ENCODE peak calls at places on chromosomes 1 and 21, in five cellular contexts. Y is right atrium auricular region, M is endodermal cell, L is psoas muscle, K is sigmoid colon. P is an unnamed sample.

GRCh38 chr21:45017376-45017960 is 56.9 kb upstream of the ADARB1 start:
- DNase-seq in Y (no peak), M (no peak), L (peak; percentile 11), K (no peak), P (no peak)

GRCh38 chr1:84632142-84632541 is 57.9 kb upstream of the CTBS start:
- DNase-seq in Y (no peak), M (no peak), L (no peak), K (no peak), P (no peak)

GRCh38 chr1:208438262-208438661 is 194.1 kb upstream of the PLXNA2 start:
- DNase-seq in Y (no peak), M (no peak), L (no peak), K (no peak), P (no peak)

GRCh38 chr21:17783816-17784598 is 35.1 kb downstream of the C21orf91 start:
- DNase-seq in Y (no peak), M (no peak), L (no peak), K (no peak), P (no peak)

GRCh38 chr1:234863596-234863995 is 253.6 kb upstream of the IRF2BP2 start:
- DNase-seq in Y (peak; percentile 77), M (peak; percentile 12), L (no peak), K (peak; percentile 83), P (peak; percentile 46)

GRCh38 chr1:115782571-115783281 is 14.2 kb upstream of the CASQ2 start:
- DNase-seq in Y (no peak), M (peak; percentile 69), L (no peak), K (no peak), P (no peak)

GRCh38 chr1:187383366-187383765 is 554.6 kb downstream of the PLA2G4A start:
- DNase-seq in Y (no peak), M (peak; percentile 73), L (no peak), K (no peak), P (no peak)

GRCh38 chr1:99766378-99766800 is at the start of gene FRRS1:
- DNase-seq in Y (peak; percentile 75), M (peak; percentile 84), L (peak; percentile 30), K (no peak), P (peak; percentile 38)

GRCh38 chr1:42942444-42942843 is 16.2 kb downstream of the SLC2A1 start:
- DNase-seq in Y (no peak), M (peak; percentile 48), L (no peak), K (no peak), P (no peak)

GRCh38 chr1:203663294-203663693 is 36.7 kb downstream of the ATP2B4 start:
- DNase-seq in Y (no peak), M (no peak), L (no peak), K (no peak), P (no peak)

GRCh38 chr1:109482796-109483638 is 688 bp upstream of the ATXN7L2 start:
- DNase-seq in Y (no peak), M (no peak), L (no peak), K (peak; percentile 80), P (no peak)

GRCh38 chr1:70528591-70529333 is 117.7 kb downstream of the CTH start:
- DNase-seq in Y (no peak), M (peak; percentile 83), L (no peak), K (no peak), P (no peak)

GRCh38 chr21:45167796-45168222 is 93.4 kb downstream of the ADARB1 start:
- DNase-seq in Y (no peak), M (no peak), L (no peak), K (no peak), P (no peak)

GRCh38 chr1:214645712-214646111 is 42.7 kb downstream of the CENPF start:
- DNase-seq in Y (no peak), M (no peak), L (no peak), K (no peak), P (no peak)

GRCh38 chr1:226664413-226665101 is 74.5 kb downstream of the ITPKB start:
- DNase-seq in Y (peak; percentile 80), M (no peak), L (peak; percentile 51), K (peak; percentile 91), P (peak; percentile 71)

DNA sequence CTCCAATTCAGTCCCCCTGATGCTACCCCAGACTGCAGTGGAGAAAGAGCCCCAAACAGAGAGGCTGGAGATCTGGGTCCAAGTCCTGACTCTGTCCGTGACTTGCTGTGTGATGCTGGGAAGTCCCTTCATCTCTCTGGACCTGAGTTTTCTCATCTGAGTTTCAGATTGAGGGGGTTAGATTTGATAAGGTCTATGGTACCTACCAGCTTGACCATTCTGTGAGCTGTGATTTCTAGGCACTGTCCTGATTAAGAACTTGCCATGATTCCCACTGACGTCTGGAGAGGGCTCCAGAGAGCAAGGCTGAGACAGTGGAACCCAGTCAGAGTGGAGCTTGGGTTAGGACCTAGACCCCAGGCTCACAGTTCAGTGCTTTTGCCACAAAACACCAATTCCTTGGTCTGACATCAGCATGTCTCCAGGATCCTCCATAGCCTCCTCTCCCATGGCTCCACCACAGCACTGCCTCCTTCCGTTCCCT is 43.8 kb upstream of the DMBX1 start:
- DNase-seq in Y (no peak), M (no peak), L (no peak), K (no peak), P (no peak)
- TF ChIP-seq CTCF in Y (no peak), M (peak; percentile 62), L (no peak), K (no peak), P (no peak)

GRCh38 chr1:156727914-156728598 is at the start of gene METTL25B:
- DNase-seq in Y (peak; percentile 85), M (peak; percentile 92), L (peak; percentile 88), K (peak; percentile 91), P (peak; percentile 51)

GRCh38 chr1:156726549-156727226 is 1.6 kb upstream of the METTL25B start:
- DNase-seq in Y (no peak), M (peak; percentile 89), L (no peak), K (no peak), P (peak; percentile 77)

GRCh38 chr1:156725683-156726280 is 2.5 kb upstream of the METTL25B start:
- DNase-seq in Y (peak; percentile 93), M (peak; percentile 96), L (peak; percentile 88), K (peak; percentile 93), P (peak; percentile 77)

GRCh38 chr1:156727492-156727891 is 777 bp upstream of the METTL25B start:
- DNase-seq in Y (no peak), M (no peak), L (no peak), K (no peak), P (no peak)
- H3K27ac ChIP-seq in Y (peak overlapping the region; percentile 99), M (no peak overlapping the region), L (peak overlapping the region; percentile 99), K (peak overlapping the region; percentile 93), P (no peak overlapping the region)

GRCh38 chr1:64497484-64497883 is 27.6 kb downstream of the CACHD1 start:
- DNase-seq in Y (no peak), M (peak; percentile 74), L (no peak), K (no peak), P (no peak)
- TF ChIP-seq CTCF in Y (no peak), M (no peak), L (no peak), K (no peak), P (no peak)

GRCh38 chr1:41648230-41648629 is 163.7 kb upstream of the EDN2 start:
- DNase-seq in Y (no peak), M (peak; percentile 7), L (no peak), K (no peak), P (no peak)

GRCh38 chr1:41648844-41649243 is 164.4 kb upstream of the EDN2 start:
- DNase-seq in Y (no peak), M (peak; percentile 28), L (no peak), K (no peak), P (no peak)

GRCh38 chr1:41647202-41648135 is 163.0 kb upstream of the EDN2 start:
- DNase-seq in Y (no peak), M (peak; percentile 34), L (no peak), K (no peak), P (no peak)

GRCh38 chr1:41645062-41645461 is 160.6 kb upstream of the EDN2 start:
- DNase-seq in Y (no peak), M (peak; percentile 30), L (no peak), K (no peak), P (no peak)

GRCh38 chr1:41646186-41646585 is 161.7 kb upstream of the EDN2 start:
- DNase-seq in Y (no peak), M (peak; percentile 6), L (no peak), K (no peak), P (no peak)
- H3K27ac ChIP-seq in Y (no peak overlapping the region), M (no peak overlapping the region), L (no peak overlapping the region), K (no peak overlapping the region), P (no peak overlapping the region)

DNA sequence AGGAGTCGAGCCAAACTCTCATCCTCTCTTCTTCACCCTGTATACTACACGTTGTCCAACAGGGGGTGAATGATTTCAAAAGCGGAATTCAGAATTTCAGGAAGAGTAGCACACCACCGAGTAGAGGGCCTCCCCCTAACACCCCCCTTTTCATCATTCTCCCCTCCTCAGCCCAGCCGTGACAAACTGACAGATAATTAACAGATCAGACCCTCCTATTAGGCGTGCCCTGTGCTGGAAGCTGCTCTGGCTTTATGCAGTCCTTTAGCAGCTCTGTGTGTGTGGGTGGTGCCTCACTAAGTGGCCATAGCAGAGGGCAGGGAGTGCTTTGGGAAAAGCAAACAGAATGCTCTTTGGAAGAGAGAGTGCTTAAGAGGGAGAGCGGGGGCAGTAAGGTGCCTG is 44.3 kb downstream of the PEX14 start:
- DNase-seq in Y (no peak), M (peak; percentile 82), L (no peak), K (peak; percentile 58), P (no peak)
- TF ChIP-seq CTCF in Y (no peak), M (peak; percentile 59), L (no peak), K (no peak), P (no peak)

GRCh38 chr1:16054598-16055540 is 11.3 kb downstream of the CLCNKB start:
- DNase-seq in Y (no peak), M (no peak), L (no peak), K (no peak), P (no peak)
- H3K27ac ChIP-seq in Y (no peak overlapping the region), M (no peak overlapping the region), L (no peak overlapping the region), K (no peak overlapping the region), P (no peak overlapping the region)

DNA sequence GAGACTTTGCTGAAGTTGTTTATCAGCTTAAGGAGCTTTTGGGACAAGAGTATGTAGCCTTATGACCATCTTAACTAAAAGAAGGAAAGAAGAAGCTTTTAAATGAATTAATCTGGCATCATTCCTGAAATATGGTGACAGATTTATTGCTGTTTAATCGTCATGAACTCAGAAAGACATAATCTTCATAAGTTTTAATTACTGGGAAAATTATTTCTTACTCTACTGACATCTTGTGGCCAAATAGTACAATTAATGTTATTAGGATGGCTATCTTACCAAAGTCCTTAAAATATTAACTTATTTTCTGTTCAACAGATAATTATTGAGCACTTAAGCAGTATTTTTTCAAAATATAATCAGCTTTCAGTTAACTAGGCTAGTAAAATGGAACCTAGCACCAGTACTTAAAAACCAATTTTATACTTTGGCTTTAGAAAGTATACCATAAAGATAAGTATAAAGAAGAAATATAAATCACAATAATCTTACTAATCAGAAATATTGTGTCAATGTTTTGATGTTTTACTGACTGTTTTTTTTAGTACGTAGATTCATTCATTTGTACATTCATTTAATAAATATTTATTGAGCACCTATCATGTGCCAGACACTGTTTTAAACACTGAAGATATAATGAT is 34.7 kb upstream of the GPR25 start:
- DNase-seq in Y (no peak), M (no peak), L (no peak), K (no peak), P (no peak)
- TF ChIP-seq CTCF in Y (peak; percentile 66), M (peak; percentile 72), L (peak; percentile 51), K (no peak), P (peak; percentile 36)

DNA sequence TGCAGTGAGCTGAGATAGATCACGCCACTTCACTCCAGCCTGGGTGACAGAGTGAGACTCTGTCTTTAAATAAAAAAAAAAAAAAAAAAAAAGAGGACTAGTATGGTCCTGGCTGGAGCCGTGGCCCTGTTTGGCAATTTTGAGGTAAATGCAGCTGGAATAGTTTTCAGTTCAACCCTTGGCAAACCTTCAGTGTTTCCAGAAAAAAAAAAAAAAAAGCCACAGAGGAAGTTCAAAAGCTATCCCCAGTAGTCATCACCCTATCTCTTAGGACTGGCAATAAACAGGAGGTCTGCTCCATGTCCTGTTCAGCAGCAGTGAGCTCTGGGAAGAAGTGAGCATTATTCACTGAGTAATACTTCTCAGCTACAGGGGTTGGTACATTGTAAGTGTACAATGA is 56.8 kb upstream of the ERRFI1 start:
- DNase-seq in Y (no peak), M (no peak), L (peak; percentile 24), K (no peak), P (no peak)
- H3K27ac ChIP-seq in Y (no peak overlapping the region), M (no peak overlapping the region), L (peak overlapping the region; percentile 58), K (peak overlapping the region; percentile 74), P (no peak overlapping the region)